ENCODE peak calls at places on chromosomes 6 and 20, in ten cellular contexts. One of them, this sample, is unnamed.

GRCh38 chr6:109867970-109868358 is 110.1 kb upstream of the GPR6 start:
- DNase-seq in stomach: no peak
- DNase-seq in heart right ventricle: no peak
- DNase-seq in pancreas: no peak
- DNase-seq in epithelial cell of esophagus: no peak
- DNase-seq in Calu3: no peak
- DNase-seq in lower lobe of right lung: no peak
- DNase-seq in B cell: no peak
- DNase-seq in cardiac fibroblast: peak; percentile 57
- DNase-seq in AG09319: no peak
- DNase-seq in this sample: no peak

GRCh38 chr6:170532867-170533488 is 20.1 kb downstream of the PSMB1 start:
- DNase-seq in stomach: no peak
- DNase-seq in heart right ventricle: no peak
- DNase-seq in pancreas: no peak
- DNase-seq in epithelial cell of esophagus: no peak
- DNase-seq in Calu3: no peak
- DNase-seq in lower lobe of right lung: no peak
- DNase-seq in B cell: no peak
- DNase-seq in cardiac fibroblast: no peak
- DNase-seq in AG09319: no peak
- DNase-seq in this sample: no peak

GRCh38 chr20:17614812-17615644 is 45.2 kb downstream of the DSTN start:
- DNase-seq in stomach: peak; percentile 38
- DNase-seq in heart right ventricle: no peak
- DNase-seq in pancreas: no peak
- DNase-seq in epithelial cell of esophagus: no peak
- DNase-seq in Calu3: no peak
- DNase-seq in lower lobe of right lung: peak; percentile 61
- DNase-seq in B cell: no peak
- DNase-seq in cardiac fibroblast: no peak
- DNase-seq in AG09319: no peak
- DNase-seq in this sample: no peak

GRCh38 chr6:138572200-138572875 is 73.0 kb upstream of the NHSL1 start:
- DNase-seq in stomach: peak; percentile 89
- DNase-seq in heart right ventricle: peak; percentile 48
- DNase-seq in pancreas: peak; percentile 83
- DNase-seq in epithelial cell of esophagus: peak; percentile 89
- DNase-seq in Calu3: peak; percentile 61
- DNase-seq in lower lobe of right lung: peak; percentile 80
- DNase-seq in B cell: no peak
- DNase-seq in cardiac fibroblast: peak; percentile 88
- DNase-seq in AG09319: peak; percentile 44
- DNase-seq in this sample: peak; percentile 69

GRCh38 chr6:30857537-30857936 is 26.8 kb upstream of the DDR1 start:
- DNase-seq in stomach: no peak
- DNase-seq in heart right ventricle: no peak
- DNase-seq in pancreas: no peak
- DNase-seq in epithelial cell of esophagus: no peak
- DNase-seq in Calu3: no peak
- DNase-seq in lower lobe of right lung: no peak
- DNase-seq in B cell: no peak
- DNase-seq in cardiac fibroblast: no peak
- DNase-seq in AG09319: no peak
- DNase-seq in this sample: no peak

GRCh38 chr20:1205802-1206201 is 2.5 kb downstream of the C20orf202 start:
- DNase-seq in stomach: no peak
- DNase-seq in heart right ventricle: no peak
- DNase-seq in pancreas: no peak
- DNase-seq in epithelial cell of esophagus: no peak
- DNase-seq in Calu3: no peak
- DNase-seq in lower lobe of right lung: no peak
- DNase-seq in B cell: no peak
- DNase-seq in cardiac fibroblast: no peak
- DNase-seq in AG09319: no peak
- DNase-seq in this sample: no peak

GRCh38 chr6:64831680-64832079 is 875.3 kb downstream of the EYS start:
- DNase-seq in stomach: no peak
- DNase-seq in heart right ventricle: no peak
- DNase-seq in pancreas: no peak
- DNase-seq in epithelial cell of esophagus: peak; percentile 56
- DNase-seq in Calu3: no peak
- DNase-seq in lower lobe of right lung: no peak
- DNase-seq in B cell: no peak
- DNase-seq in cardiac fibroblast: no peak
- DNase-seq in AG09319: no peak
- DNase-seq in this sample: no peak

GRCh38 chr6:136654086-136654485 is 103.9 kb upstream of the MAP7 start:
- DNase-seq in stomach: no peak
- DNase-seq in heart right ventricle: no peak
- DNase-seq in pancreas: no peak
- DNase-seq in epithelial cell of esophagus: no peak
- DNase-seq in Calu3: no peak
- DNase-seq in lower lobe of right lung: no peak
- DNase-seq in B cell: no peak
- DNase-seq in cardiac fibroblast: no peak
- DNase-seq in AG09319: no peak
- DNase-seq in this sample: no peak

GRCh38 chr6:151088599-151088935 is 151.2 kb upstream of the AKAP12 start:
- DNase-seq in stomach: no peak
- DNase-seq in heart right ventricle: no peak
- DNase-seq in pancreas: no peak
- DNase-seq in epithelial cell of esophagus: no peak
- DNase-seq in Calu3: no peak
- DNase-seq in lower lobe of right lung: no peak
- DNase-seq in B cell: no peak
- DNase-seq in cardiac fibroblast: no peak
- DNase-seq in AG09319: no peak
- DNase-seq in this sample: peak; percentile 24
- TF ChIP-seq CTCF in stomach: no peak
- TF ChIP-seq CTCF in heart right ventricle: no peak
- TF ChIP-seq CTCF in pancreas: no peak
- TF ChIP-seq CTCF in epithelial cell of esophagus: no peak
- TF ChIP-seq CTCF in Calu3: no peak
- TF ChIP-seq CTCF in lower lobe of right lung: no peak
- TF ChIP-seq CTCF in B cell: no peak
- TF ChIP-seq CTCF in cardiac fibroblast: no peak
- TF ChIP-seq CTCF in AG09319: no peak
- TF ChIP-seq CTCF in this sample: no peak

GRCh38 chr6:43391448-43392031 is 22.1 kb upstream of the ZNF318 start:
- DNase-seq in stomach: no peak
- DNase-seq in heart right ventricle: no peak
- DNase-seq in pancreas: no peak
- DNase-seq in epithelial cell of esophagus: no peak
- DNase-seq in Calu3: no peak
- DNase-seq in lower lobe of right lung: no peak
- DNase-seq in B cell: no peak
- DNase-seq in cardiac fibroblast: no peak
- DNase-seq in AG09319: no peak
- DNase-seq in this sample: no peak

GRCh38 chr6:43389713-43390265 is 20.3 kb upstream of the ZNF318 start:
- DNase-seq in stomach: no peak
- DNase-seq in heart right ventricle: no peak
- DNase-seq in pancreas: no peak
- DNase-seq in epithelial cell of esophagus: no peak
- DNase-seq in Calu3: no peak
- DNase-seq in lower lobe of right lung: no peak
- DNase-seq in B cell: no peak
- DNase-seq in cardiac fibroblast: no peak
- DNase-seq in AG09319: no peak
- DNase-seq in this sample: no peak

GRCh38 chr6:43383021-43383667 is 13.7 kb upstream of the ZNF318 start:
- DNase-seq in stomach: no peak
- DNase-seq in heart right ventricle: no peak
- DNase-seq in pancreas: no peak
- DNase-seq in epithelial cell of esophagus: peak; percentile 27
- DNase-seq in Calu3: no peak
- DNase-seq in lower lobe of right lung: no peak
- DNase-seq in B cell: no peak
- DNase-seq in cardiac fibroblast: peak; percentile 59
- DNase-seq in AG09319: no peak
- DNase-seq in this sample: no peak

GRCh38 chr6:43386492-43386891 is 17.0 kb upstream of the ZNF318 start:
- DNase-seq in stomach: no peak
- DNase-seq in heart right ventricle: no peak
- DNase-seq in pancreas: no peak
- DNase-seq in epithelial cell of esophagus: peak; percentile 28
- DNase-seq in Calu3: no peak
- DNase-seq in lower lobe of right lung: no peak
- DNase-seq in B cell: no peak
- DNase-seq in cardiac fibroblast: no peak
- DNase-seq in AG09319: no peak
- DNase-seq in this sample: no peak
- TF ChIP-seq CTCF in stomach: no peak
- TF ChIP-seq CTCF in heart right ventricle: peak; percentile 58
- TF ChIP-seq CTCF in pancreas: no peak
- TF ChIP-seq CTCF in epithelial cell of esophagus: peak; percentile 43
- TF ChIP-seq CTCF in Calu3: no peak
- TF ChIP-seq CTCF in lower lobe of right lung: peak; percentile 61
- TF ChIP-seq CTCF in B cell: peak; percentile 59
- TF ChIP-seq CTCF in cardiac fibroblast: no peak
- TF ChIP-seq CTCF in AG09319: peak; percentile 23
- TF ChIP-seq CTCF in this sample: no peak

GRCh38 chr20:63495167-63495720 is 3.6 kb downstream of the EEF1A2 start:
- DNase-seq in stomach: no peak
- DNase-seq in heart right ventricle: no peak
- DNase-seq in pancreas: no peak
- DNase-seq in epithelial cell of esophagus: no peak
- DNase-seq in Calu3: no peak
- DNase-seq in lower lobe of right lung: no peak
- DNase-seq in B cell: no peak
- DNase-seq in cardiac fibroblast: no peak
- DNase-seq in AG09319: no peak
- DNase-seq in this sample: no peak

GRCh38 chr20:63497138-63497945 is 1.5 kb downstream of the EEF1A2 start:
- DNase-seq in stomach: no peak
- DNase-seq in heart right ventricle: no peak
- DNase-seq in pancreas: peak; percentile 78
- DNase-seq in epithelial cell of esophagus: no peak
- DNase-seq in Calu3: no peak
- DNase-seq in lower lobe of right lung: no peak
- DNase-seq in B cell: no peak
- DNase-seq in cardiac fibroblast: no peak
- DNase-seq in AG09319: no peak
- DNase-seq in this sample: no peak

GRCh38 chr20:63494420-63495166 is 4.3 kb downstream of the EEF1A2 start:
- DNase-seq in stomach: no peak
- DNase-seq in heart right ventricle: no peak
- DNase-seq in pancreas: no peak
- DNase-seq in epithelial cell of esophagus: no peak
- DNase-seq in Calu3: no peak
- DNase-seq in lower lobe of right lung: no peak
- DNase-seq in B cell: no peak
- DNase-seq in cardiac fibroblast: no peak
- DNase-seq in AG09319: no peak
- DNase-seq in this sample: no peak

GRCh38 chr20:63496404-63497120 is 2.3 kb downstream of the EEF1A2 start:
- DNase-seq in stomach: no peak
- DNase-seq in heart right ventricle: no peak
- DNase-seq in pancreas: no peak
- DNase-seq in epithelial cell of esophagus: no peak
- DNase-seq in Calu3: no peak
- DNase-seq in lower lobe of right lung: no peak
- DNase-seq in B cell: no peak
- DNase-seq in cardiac fibroblast: no peak
- DNase-seq in AG09319: no peak
- DNase-seq in this sample: no peak

DNA sequence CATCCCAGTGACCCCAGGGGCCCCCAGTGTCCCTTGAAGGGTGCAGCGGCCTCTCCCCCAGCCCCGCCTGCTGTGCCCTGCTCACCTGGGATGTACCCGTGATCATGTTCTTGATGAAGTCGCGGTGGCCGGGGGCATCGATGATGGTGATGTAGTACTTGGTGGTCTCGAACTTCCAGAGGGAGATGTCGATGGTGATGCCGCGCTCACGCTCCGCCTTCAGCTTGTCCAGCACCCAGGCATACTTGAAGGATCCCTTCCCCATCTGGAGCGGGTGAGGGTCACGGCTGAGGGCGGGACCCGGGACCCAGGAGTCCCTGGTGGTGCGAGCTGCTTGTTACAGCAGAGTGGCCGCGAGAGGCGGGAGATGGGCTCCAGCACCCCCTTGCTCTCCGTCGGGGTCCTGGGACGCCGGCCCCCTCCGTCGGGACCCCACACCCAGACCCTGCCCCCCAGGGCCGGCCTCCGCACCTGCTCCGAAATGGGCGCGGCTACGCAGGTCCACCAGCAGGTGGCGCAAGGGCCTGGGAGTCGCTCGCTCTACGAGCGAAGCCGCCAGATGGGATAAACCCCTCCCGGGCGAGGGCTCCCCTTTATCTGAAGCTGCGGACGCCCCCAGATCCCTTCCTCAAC is 3.0 kb downstream of the EEF1A2 start:
- DNase-seq in stomach: peak; percentile 79
- DNase-seq in heart right ventricle: peak; percentile 77
- DNase-seq in pancreas: peak; percentile 91
- DNase-seq in epithelial cell of esophagus: peak; percentile 48
- DNase-seq in Calu3: peak; percentile 80
- DNase-seq in lower lobe of right lung: peak; percentile 83
- DNase-seq in B cell: peak; percentile 70
- DNase-seq in cardiac fibroblast: peak; percentile 45
- DNase-seq in AG09319: no peak
- DNase-seq in this sample: peak; percentile 75
- TF ChIP-seq CTCF in stomach: peak; percentile 82
- TF ChIP-seq CTCF in heart right ventricle: peak; percentile 89
- TF ChIP-seq CTCF in pancreas: peak; percentile 92
- TF ChIP-seq CTCF in epithelial cell of esophagus: peak; percentile 78
- TF ChIP-seq CTCF in Calu3: peak; percentile 95
- TF ChIP-seq CTCF in lower lobe of right lung: peak; percentile 96
- TF ChIP-seq CTCF in B cell: peak; percentile 95
- TF ChIP-seq CTCF in cardiac fibroblast: peak; percentile 83
- TF ChIP-seq CTCF in AG09319: peak; percentile 94
- TF ChIP-seq CTCF in this sample: peak; percentile 70

GRCh38 chr20:45463113-45463512 is 6.4 kb upstream of the WFDC2 start:
- DNase-seq in stomach: no peak
- DNase-seq in heart right ventricle: no peak
- DNase-seq in pancreas: no peak
- DNase-seq in epithelial cell of esophagus: no peak
- DNase-seq in Calu3: no peak
- DNase-seq in lower lobe of right lung: no peak
- DNase-seq in B cell: no peak
- DNase-seq in cardiac fibroblast: no peak
- DNase-seq in AG09319: no peak
- DNase-seq in this sample: no peak

GRCh38 chr20:45456632-45457031 is 12.9 kb upstream of the WFDC2 start:
- DNase-seq in stomach: peak; percentile 70
- DNase-seq in heart right ventricle: no peak
- DNase-seq in pancreas: no peak
- DNase-seq in epithelial cell of esophagus: peak; percentile 64
- DNase-seq in Calu3: peak; percentile 69
- DNase-seq in lower lobe of right lung: peak; percentile 58
- DNase-seq in B cell: no peak
- DNase-seq in cardiac fibroblast: peak; percentile 7
- DNase-seq in AG09319: no peak
- DNase-seq in this sample: no peak

GRCh38 chr20:45462711-45463110 is 6.8 kb upstream of the WFDC2 start:
- DNase-seq in stomach: no peak
- DNase-seq in heart right ventricle: no peak
- DNase-seq in pancreas: no peak
- DNase-seq in epithelial cell of esophagus: no peak
- DNase-seq in Calu3: no peak
- DNase-seq in lower lobe of right lung: no peak
- DNase-seq in B cell: no peak
- DNase-seq in cardiac fibroblast: no peak
- DNase-seq in AG09319: no peak
- DNase-seq in this sample: no peak

GRCh38 chr20:45461225-45461624 is 8.3 kb upstream of the WFDC2 start:
- DNase-seq in stomach: no peak
- DNase-seq in heart right ventricle: no peak
- DNase-seq in pancreas: no peak
- DNase-seq in epithelial cell of esophagus: no peak
- DNase-seq in Calu3: no peak
- DNase-seq in lower lobe of right lung: no peak
- DNase-seq in B cell: no peak
- DNase-seq in cardiac fibroblast: no peak
- DNase-seq in AG09319: no peak
- DNase-seq in this sample: no peak

GRCh38 chr20:45459606-45460005 is 9.9 kb upstream of the WFDC2 start:
- DNase-seq in stomach: no peak
- DNase-seq in heart right ventricle: no peak
- DNase-seq in pancreas: no peak
- DNase-seq in epithelial cell of esophagus: no peak
- DNase-seq in Calu3: peak; percentile 34
- DNase-seq in lower lobe of right lung: no peak
- DNase-seq in B cell: no peak
- DNase-seq in cardiac fibroblast: peak; percentile 7
- DNase-seq in AG09319: no peak
- DNase-seq in this sample: no peak
- TF ChIP-seq CTCF in stomach: no peak
- TF ChIP-seq CTCF in heart right ventricle: no peak
- TF ChIP-seq CTCF in pancreas: no peak
- TF ChIP-seq CTCF in epithelial cell of esophagus: peak; percentile 21
- TF ChIP-seq CTCF in Calu3: peak; percentile 39
- TF ChIP-seq CTCF in lower lobe of right lung: no peak
- TF ChIP-seq CTCF in B cell: no peak
- TF ChIP-seq CTCF in cardiac fibroblast: peak; percentile 4
- TF ChIP-seq CTCF in AG09319: peak; percentile 18
- TF ChIP-seq CTCF in this sample: no peak

This sample was measured in ovary.